ENCODE peak calls at places on chromosomes 3 and 15, in four cellular contexts. One of them, this sample, is unnamed.
A peak's percentile ranks its signal among the peaks of the same experiment; 100 is the strongest.

GRCh38 chr3:107884719-107885460 is 205.9 kb downstream of the CD47 start:
- DNase-seq in astrocyte of the spinal cord: peak; percentile 46
- DNase-seq in fibroblast of lung: peak; percentile 76
- DNase-seq in Peyer's patch: no peak
- DNase-seq in this sample: no peak

GRCh38 chr3:52614689-52615088 is 71.0 kb downstream of the PBRM1 start:
- DNase-seq in astrocyte of the spinal cord: peak; percentile 16
- DNase-seq in fibroblast of lung: peak; percentile 32
- DNase-seq in Peyer's patch: no peak
- DNase-seq in this sample: no peak

GRCh38 chr3:127171721-127172120 is 21.2 kb upstream of the PRR23E start:
- DNase-seq in astrocyte of the spinal cord: no peak
- DNase-seq in fibroblast of lung: no peak
- DNase-seq in Peyer's patch: no peak
- DNase-seq in this sample: no peak

GRCh38 chr3:112132975-112133448 is at the start of gene GCSAM:
- DNase-seq in astrocyte of the spinal cord: no peak
- DNase-seq in fibroblast of lung: no peak
- DNase-seq in Peyer's patch: peak; percentile 86
- DNase-seq in this sample: peak; percentile 98

GRCh38 chr3:43391621-43392020 is 105.3 kb downstream of the SNRK start:
- DNase-seq in astrocyte of the spinal cord: no peak
- DNase-seq in fibroblast of lung: no peak
- DNase-seq in Peyer's patch: no peak
- DNase-seq in this sample: no peak

GRCh38 chr3:183123891-183124290 is 24.6 kb upstream of the MCCC1 start:
- DNase-seq in astrocyte of the spinal cord: peak; percentile 13
- DNase-seq in fibroblast of lung: peak; percentile 45
- DNase-seq in Peyer's patch: no peak
- DNase-seq in this sample: no peak

GRCh38 chr3:179421500-179421899 is 29.8 kb downstream of the GNB4 start:
- DNase-seq in astrocyte of the spinal cord: peak; percentile 45
- DNase-seq in fibroblast of lung: peak; percentile 22
- DNase-seq in Peyer's patch: no peak
- DNase-seq in this sample: peak; percentile 25

GRCh38 chr3:95341314-95341713 is 1278.5 kb downstream of the NSUN3 start:
- DNase-seq in astrocyte of the spinal cord: no peak
- DNase-seq in fibroblast of lung: no peak
- DNase-seq in Peyer's patch: peak; percentile 53
- DNase-seq in this sample: no peak

GRCh38 chr3:133014325-133014724 is 23.9 kb upstream of the TMEM108 start:
- DNase-seq in astrocyte of the spinal cord: no peak
- DNase-seq in fibroblast of lung: no peak
- DNase-seq in Peyer's patch: no peak
- DNase-seq in this sample: no peak

GRCh38 chr15:53312707-53313106 is 446.8 kb downstream of the WDR72 start:
- DNase-seq in astrocyte of the spinal cord: no peak
- DNase-seq in fibroblast of lung: no peak
- DNase-seq in Peyer's patch: no peak
- DNase-seq in this sample: no peak

GRCh38 chr3:43709022-43709421 is 18.3 kb downstream of the ABHD5 start:
- DNase-seq in astrocyte of the spinal cord: peak; percentile 18
- DNase-seq in fibroblast of lung: no peak
- DNase-seq in Peyer's patch: no peak
- DNase-seq in this sample: no peak

GRCh38 chr3:81778678-81779182 is 17.3 kb upstream of the GBE1 start:
- DNase-seq in astrocyte of the spinal cord: peak; percentile 19
- DNase-seq in fibroblast of lung: peak; percentile 56
- DNase-seq in Peyer's patch: no peak
- DNase-seq in this sample: peak; percentile 45

GRCh38 chr3:129985113-129985512 is 10.6 kb downstream of the TRH start:
- DNase-seq in astrocyte of the spinal cord: no peak
- DNase-seq in fibroblast of lung: no peak
- DNase-seq in Peyer's patch: no peak
- DNase-seq in this sample: no peak

GRCh38 chr3:23202203-23202920 is 765 bp upstream of the UBE2E2 start:
- DNase-seq in astrocyte of the spinal cord: peak; percentile 24
- DNase-seq in fibroblast of lung: peak; percentile 27
- DNase-seq in Peyer's patch: no peak
- DNase-seq in this sample: peak; percentile 57

GRCh38 chr3:59161048-59161447 is 111.2 kb upstream of the CFAP20DC start:
- DNase-seq in astrocyte of the spinal cord: no peak
- DNase-seq in fibroblast of lung: no peak
- DNase-seq in Peyer's patch: no peak
- DNase-seq in this sample: no peak

GRCh38 chr3:111739241-111739952 is 119.7 kb upstream of the PHLDB2 start:
- DNase-seq in astrocyte of the spinal cord: peak; percentile 81
- DNase-seq in fibroblast of lung: peak; percentile 90
- DNase-seq in Peyer's patch: no peak
- DNase-seq in this sample: no peak

GRCh38 chr3:46866720-46867549 is 3.7 kb upstream of the MYL3 start:
- DNase-seq in astrocyte of the spinal cord: no peak
- DNase-seq in fibroblast of lung: no peak
- DNase-seq in Peyer's patch: peak; percentile 93
- DNase-seq in this sample: peak; percentile 60

GRCh38 chr15:60936186-60936585 is 292.9 kb downstream of the RORA start:
- DNase-seq in astrocyte of the spinal cord: no peak
- DNase-seq in fibroblast of lung: no peak
- DNase-seq in Peyer's patch: no peak
- DNase-seq in this sample: no peak

GRCh38 chr15:93955197-93955596 is 276.2 kb upstream of the MCTP2 start:
- DNase-seq in astrocyte of the spinal cord: no peak
- DNase-seq in fibroblast of lung: no peak
- DNase-seq in Peyer's patch: no peak
- DNase-seq in this sample: no peak

DNA sequence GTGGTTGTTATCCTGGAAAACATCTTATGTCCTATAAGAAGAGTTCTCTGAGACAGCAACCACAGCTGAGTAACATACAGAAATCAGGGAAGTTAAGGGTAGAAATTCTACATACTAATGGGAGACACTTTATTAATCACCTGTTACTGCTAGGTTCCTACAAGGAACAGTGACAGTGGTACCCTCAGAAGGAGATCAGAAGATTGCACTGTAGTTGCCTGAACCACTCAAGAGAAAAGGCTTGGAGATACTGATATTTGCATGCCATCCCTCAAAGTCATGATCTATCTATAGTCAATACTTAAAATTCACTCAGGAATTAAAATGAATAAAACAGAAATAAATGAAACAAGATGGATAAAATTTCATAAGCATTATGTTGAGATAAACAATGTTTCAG is 136.0 kb downstream of the LMLN start:
- DNase-seq in astrocyte of the spinal cord: no peak
- DNase-seq in fibroblast of lung: no peak
- DNase-seq in Peyer's patch: no peak
- DNase-seq in this sample: no peak
- TF ChIP-seq CTCF in astrocyte of the spinal cord: no peak
- TF ChIP-seq CTCF in fibroblast of lung: no peak
- TF ChIP-seq CTCF in Peyer's patch: no peak
- TF ChIP-seq CTCF in this sample: no peak

GRCh38 chr15:43516801-43517353 is 531 bp upstream of the MAP1A start:
- DNase-seq in astrocyte of the spinal cord: peak; percentile 63
- DNase-seq in fibroblast of lung: peak; percentile 80
- DNase-seq in Peyer's patch: no peak
- DNase-seq in this sample: no peak
- H3K4me3 ChIP-seq in astrocyte of the spinal cord: peak overlapping the region; percentile 74
- H3K4me3 ChIP-seq in fibroblast of lung: peak overlapping the region; percentile 99
- H3K4me3 ChIP-seq in Peyer's patch: no peak overlapping the region
- H3K4me3 ChIP-seq in this sample: no peak overlapping the region

GRCh38 chr3:55818485-55818884 is 331.4 kb upstream of the WNT5A start:
- DNase-seq in astrocyte of the spinal cord: no peak
- DNase-seq in fibroblast of lung: no peak
- DNase-seq in Peyer's patch: no peak
- DNase-seq in this sample: peak; percentile 1
- TF ChIP-seq CTCF in astrocyte of the spinal cord: no peak
- TF ChIP-seq CTCF in fibroblast of lung: peak; percentile 10
- TF ChIP-seq CTCF in Peyer's patch: no peak
- TF ChIP-seq CTCF in this sample: no peak

GRCh38 chr15:70188286-70188685 is 90.6 kb upstream of the TLE3 start:
- DNase-seq in astrocyte of the spinal cord: no peak
- DNase-seq in fibroblast of lung: no peak
- DNase-seq in Peyer's patch: no peak
- DNase-seq in this sample: no peak
- H3K4me3 ChIP-seq in astrocyte of the spinal cord: no peak overlapping the region
- H3K4me3 ChIP-seq in fibroblast of lung: no peak overlapping the region
- H3K4me3 ChIP-seq in Peyer's patch: no peak overlapping the region
- H3K4me3 ChIP-seq in this sample: no peak overlapping the region